ENCODE peak calls at places on chromosomes 7 and 10, in seven cellular contexts. P is stomach; W is colonic mucosa; D is mesendoderm; S is neural progenitor cell; V is sigmoid colon; N is CD8-positive, alpha-beta T cell. B is an unnamed sample. For H3K4me1, the result is how much of the 10 kb centered on the place peaks cover.

GRCh38 chr10:89357955-89358354 is 19.9 kb upstream of the IFIT1B start:
- DNase-seq in V (no peak), S (no peak), N (no peak), D (no peak), W (no peak), P (no peak), B (no peak)

GRCh38 chr7:80063855-80064254 is 70.8 kb upstream of the GNAI1 start:
- DNase-seq in V (no peak), P (no peak), W (no peak), S (no peak), N (no peak), D (no peak), B (no peak)

GRCh38 chr10:61836888-61837747 is 64.4 kb upstream of the ARID5B start:
- DNase-seq in D (no peak), P (no peak), V (no peak), S (no peak), N (no peak), W (no peak), B (peak)

GRCh38 chr7:105003275-105003674 is 10.7 kb upstream of the KMT2E start:
- DNase-seq in D (no peak), W (no peak), V (peak), S (no peak), P (no peak), N (peak), B (peak)

GRCh38 chr7:106344861-106345260 is 60.1 kb upstream of the NAMPT start:
- DNase-seq in W (no peak), S (no peak), D (no peak), N (no peak), P (no peak), V (no peak), B (no peak)

GRCh38 chr7:141128506-141128905 is 54.6 kb downstream of the TMEM178B start:
- DNase-seq in W (no peak), S (no peak), D (no peak), N (no peak), V (no peak), P (no peak), B (no peak)

GRCh38 chr7:144020340-144020739 is 20.2 kb downstream of the OR6B1 start:
- DNase-seq in W (no peak), N (no peak), P (no peak), V (no peak), D (no peak), S (no peak), B (no peak)

GRCh38 chr7:130345106-130345505 is 490 bp downstream of the CPA5 start:
- DNase-seq in D (peak), P (no peak), S (peak), N (no peak), W (no peak), V (no peak), B (no peak)

GRCh38 chr10:9781681-9782080 is 1236.0 kb upstream of the CELF2 start:
- DNase-seq in D (peak), W (no peak), V (no peak), P (no peak), N (no peak), S (no peak), B (no peak)

GRCh38 chr7:7772385-7772784 is 54.0 kb upstream of the RPA3 start:
- DNase-seq in N (no peak), P (no peak), S (no peak), W (no peak), V (no peak), D (no peak), B (no peak)

GRCh38 chr7:116271161-116271979 is 61.0 kb downstream of the TES start:
- DNase-seq in N (no peak), V (no peak), W (no peak), P (no peak), S (no peak), D (no peak), B (no peak)

GRCh38 chr7:55160539-55160938 is 141.7 kb downstream of the EGFR start:
- DNase-seq in P (no peak), V (no peak), D (no peak), S (no peak), W (no peak), N (no peak), B (no peak)

GRCh38 chr10:102802920-102803534 is 34.2 kb downstream of the CYP17A1 start:
- DNase-seq in N (no peak), V (peak), P (no peak), S (no peak), D (peak), W (no peak), B (no peak)

GRCh38 chr10:5570007-5570655 is 45.4 kb downstream of the CALML3 start:
- DNase-seq in D (no peak), S (no peak), V (no peak), P (no peak), W (no peak), N (no peak), B (no peak)

GRCh38 chr10:77212632-77213031 is 425.0 kb downstream of the KCNMA1 start:
- DNase-seq in D (no peak), S (no peak), V (no peak), W (no peak), P (no peak), N (no peak), B (no peak)

GRCh38 chr10:5935628-5936027 is 41.7 kb downstream of the IL15RA start:
- DNase-seq in W (no peak), N (no peak), V (no peak), P (no peak), S (no peak), D (no peak), B (no peak)

GRCh38 chr7:94284120-94284519 is 110.6 kb upstream of the COL1A2 start:
- DNase-seq in W (no peak), P (no peak), V (no peak), D (no peak), S (no peak), N (no peak), B (no peak)

GRCh38 chr7:23918856-23919255 is 208.8 kb downstream of the STK31 start:
- DNase-seq in S (no peak), N (no peak), P (no peak), D (peak), V (no peak), W (no peak), B (no peak)

GRCh38 chr7:112071856-112072255 is 134.3 kb downstream of the DOCK4 start:
- DNase-seq in V (no peak), N (no peak), S (no peak), D (no peak), P (no peak), W (no peak), B (no peak)

GRCh38 chr7:140646931-140647647 is 6.5 kb upstream of the DENND2A start:
- DNase-seq in S (peak), V (peak), W (peak), D (peak), P (no peak), N (peak), B (peak)

GRCh38 chr7:91651986-91652385 is 228.5 kb downstream of the MTERF1 start:
- DNase-seq in V (no peak), D (peak), W (no peak), N (no peak), P (no peak), S (no peak), B (no peak)

GRCh38 chr10:13690281-13690825 is 103.6 kb downstream of the PRPF18 start:
- DNase-seq in D (peak), P (no peak), S (peak), V (peak), N (no peak), W (no peak), B (no peak)

GRCh38 chr10:120927352-120927751 is 76.2 kb downstream of the WDR11 start:
- DNase-seq in D (no peak), V (no peak), S (no peak), P (no peak), W (no peak), N (no peak), B (no peak)

GRCh38 chr7:38675500-38676106 is 44.4 kb upstream of the AMPH start:
- DNase-seq in D (peak), W (no peak), N (no peak), P (no peak), V (no peak), S (peak), B (no peak)

GRCh38 chr10:86940677-86941076 is 16.7 kb downstream of the MMRN2 start:
- DNase-seq in N (no peak), P (peak), V (no peak), S (no peak), W (peak), D (no peak), B (no peak)

GRCh38 chr10:61964949-61965693 is 63.6 kb downstream of the ARID5B start:
- DNase-seq in P (no peak), N (no peak), D (no peak), S (no peak), W (no peak), V (no peak), B (peak)

GRCh38 chr10:104640339-104641149 is 546 bp upstream of the SORCS3 start:
- DNase-seq in W (no peak), D (peak), V (no peak), S (peak), N (no peak), P (no peak), B (no peak)

GRCh38 chr7:231858-232246 is 39.5 kb downstream of the FAM20C start:
- DNase-seq in S (no peak), V (peak), P (no peak), W (no peak), N (no peak), D (no peak), B (no peak)

GRCh38 chr7:228610-229009 is 36.2 kb downstream of the FAM20C start:
- DNase-seq in N (no peak), S (no peak), W (no peak), P (no peak), D (no peak), V (no peak), B (no peak)

GRCh38 chr7:231030-231857 is 38.9 kb downstream of the FAM20C start:
- DNase-seq in D (peak), P (no peak), W (no peak), V (peak), N (no peak), S (no peak), B (no peak)

GRCh38 chr7:229184-229964 is 37.0 kb downstream of the FAM20C start:
- DNase-seq in P (peak), V (peak), D (no peak), W (peak), S (no peak), N (no peak), B (no peak)

GRCh38 chr7:230274-230673 is 37.9 kb downstream of the FAM20C start:
- DNase-seq in W (no peak), N (no peak), S (no peak), P (no peak), D (no peak), V (no peak), B (no peak)
- H3K4me1 ChIP-seq in W (under half), N (under half), S (under half), P (half or more), D (under half), V (half or more), B (under half)

GRCh38 chr7:128364166-128364565 is 2.7 kb upstream of the PRRT4 start:
- DNase-seq in N (no peak), S (no peak), V (no peak), W (no peak), D (no peak), P (no peak), B (no peak)

GRCh38 chr7:128370491-128370890 is 9.0 kb upstream of the PRRT4 start:
- DNase-seq in N (no peak), W (no peak), S (no peak), V (no peak), D (no peak), P (no peak), B (no peak)

GRCh38 chr7:128366290-128366689 is 4.8 kb upstream of the PRRT4 start:
- DNase-seq in V (peak), D (no peak), N (no peak), W (no peak), S (no peak), P (no peak), B (peak)

GRCh38 chr7:128365432-128365831 is 3.9 kb upstream of the PRRT4 start:
- DNase-seq in V (no peak), P (no peak), D (no peak), W (no peak), S (no peak), N (no peak), B (no peak)

GRCh38 chr7:128366986-128367385 is 5.5 kb upstream of the PRRT4 start:
- DNase-seq in N (no peak), P (no peak), V (no peak), S (no peak), W (no peak), D (no peak), B (no peak)
- H3K27ac ChIP-seq in N (no peak), P (no peak), V (no peak), S (no peak), W (no peak), D (no peak), B (no peak)

GRCh38 chr10:27450225-27450624 is 53.9 kb upstream of the RAB18 start:
- DNase-seq in D (no peak), W (no peak), S (no peak), V (no peak), N (no peak), P (no peak), B (no peak)

GRCh38 chr10:27451054-27451453 is 53.0 kb upstream of the RAB18 start:
- DNase-seq in P (no peak), D (no peak), N (no peak), S (no peak), W (no peak), V (no peak), B (no peak)

GRCh38 chr10:27447540-27447939 is 56.6 kb upstream of the RAB18 start:
- DNase-seq in N (no peak), P (no peak), V (no peak), S (no peak), W (no peak), D (no peak), B (no peak)

GRCh38 chr10:27449571-27449970 is 54.5 kb upstream of the RAB18 start:
- DNase-seq in D (no peak), S (no peak), N (no peak), P (no peak), V (no peak), W (no peak), B (no peak)

GRCh38 chr10:27448926-27449325 is 55.2 kb upstream of the RAB18 start:
- DNase-seq in W (no peak), N (no peak), D (peak), V (no peak), P (no peak), S (no peak), B (no peak)
- H3K4me1 ChIP-seq in W (under half), N (under half), D (under half), V (under half), P (under half), S (under half), B (under half)

DNA sequence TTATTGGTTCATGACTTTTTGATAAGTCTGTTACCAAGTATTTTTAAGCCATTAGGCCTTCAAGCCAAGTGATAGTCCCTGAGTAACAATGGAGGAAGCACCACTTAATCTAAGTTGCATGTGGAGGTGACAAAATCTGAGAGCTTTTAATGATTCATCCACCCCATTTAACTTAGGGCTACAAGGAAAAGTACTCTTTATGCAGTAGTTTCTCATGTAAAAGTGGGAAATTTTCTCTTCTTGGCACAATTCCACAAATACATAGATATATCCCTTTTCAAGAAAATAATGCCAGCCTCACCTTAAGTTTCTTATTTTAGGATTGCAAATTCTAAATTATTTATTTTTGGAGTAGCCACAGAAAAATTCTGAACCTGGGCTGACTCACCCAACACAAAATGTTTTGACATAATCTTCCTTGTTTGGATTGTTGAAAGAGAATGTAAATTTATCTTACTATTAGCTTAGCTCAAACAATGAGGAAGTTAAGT is 85.7 kb downstream of the SUGCT start:
- DNase-seq in S (no peak), P (no peak), W (no peak), N (no peak), D (peak), V (no peak), B (no peak)
- H3K27ac ChIP-seq in S (no peak), P (peak), W (no peak), N (no peak), D (no peak), V (peak), B (no peak)

GRCh38 chr10:3776796-3777571 is 8.0 kb downstream of the KLF6 start:
- DNase-seq in W (peak), D (peak), P (peak), V (peak), N (peak), S (no peak), B (peak)
- H3K4me1 ChIP-seq in W (under half), D (under half), P (half or more), V (half or more), N (half or more), S (under half), B (under half)

DNA sequence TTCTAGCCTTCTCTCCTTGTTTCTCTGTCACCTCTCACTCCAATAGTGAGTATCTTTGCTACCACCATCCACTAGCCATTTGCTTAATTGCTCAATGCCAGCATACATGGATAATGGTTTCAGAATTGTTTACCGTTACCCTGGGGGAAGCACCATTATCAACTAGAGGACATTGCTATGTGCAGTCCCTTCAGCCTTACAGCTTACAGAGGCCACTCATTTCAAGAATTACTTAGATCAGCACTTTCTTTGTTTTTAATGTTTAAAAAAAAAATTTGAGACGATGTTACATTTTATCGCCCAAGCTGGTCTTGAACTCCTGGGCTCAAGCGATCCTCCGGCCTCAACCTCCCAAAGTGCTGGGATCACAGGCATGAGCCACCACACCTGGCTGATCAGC is 14.8 kb upstream of the ORAI2 start:
- DNase-seq in D (no peak), N (no peak), P (no peak), W (no peak), V (no peak), S (no peak), B (no peak)
- H3K27ac ChIP-seq in D (no peak), N (no peak), P (no peak), W (no peak), V (no peak), S (no peak), B (no peak)

B was measured in small intestine.